ENCODE peak calls at places on chromosomes 6 and 20, in six cellular contexts. H, Q, F, K, U and D are unnamed samples.

GRCh38 chr6:44001318-44001868 is 125.9 kb downstream of the MRPL14 start:
- DNase-seq in H (no peak), K (peak), Q (no peak), F (no peak), U (no peak), D (no peak)

GRCh38 chr6:38549180-38549579 is 90.5 kb downstream of the BTBD9 start:
- DNase-seq in Q (no peak), H (no peak), F (no peak), K (no peak), U (no peak), D (no peak)

GRCh38 chr6:83292900-83293843 is 100.0 kb downstream of the RWDD2A start:
- DNase-seq in Q (no peak), K (no peak), F (no peak), U (no peak), H (no peak), D (no peak)

GRCh38 chr6:291148-291696 is 1.1 kb upstream of the DUSP22 start:
- DNase-seq in Q (no peak), U (peak), H (no peak), K (no peak), F (no peak), D (no peak)

GRCh38 chr20:6806291-6806690 is 38.8 kb downstream of the BMP2 start:
- DNase-seq in Q (no peak), H (no peak), F (no peak), U (no peak), K (no peak), D (no peak)

GRCh38 chr6:168376120-168376519 is 56.5 kb upstream of the DACT2 start:
- DNase-seq in H (no peak), U (no peak), F (no peak), Q (no peak), K (no peak), D (no peak)

GRCh38 chr20:25706793-25707192 is 10.1 kb upstream of the ZNF337 start:
- DNase-seq in Q (peak), H (no peak), K (no peak), F (no peak), U (no peak), D (peak)

GRCh38 chr6:139256087-139256486 is 35.7 kb downstream of the TXLNB start:
- DNase-seq in F (no peak), Q (no peak), U (peak), H (peak), K (no peak), D (no peak)

GRCh38 chr6:119224095-119224701 is 125.4 kb downstream of the MAN1A1 start:
- DNase-seq in Q (no peak), U (no peak), F (peak), K (no peak), H (no peak), D (no peak)

GRCh38 chr6:11710221-11710836 is 68.3 kb downstream of the ADTRP start:
- DNase-seq in U (no peak), K (no peak), H (no peak), Q (peak), F (no peak), D (peak)

GRCh38 chr20:51326241-51326819 is 216.2 kb downstream of the NFATC2 start:
- DNase-seq in H (no peak), U (peak), F (no peak), K (peak), Q (peak), D (peak)

GRCh38 chr20:2295286-2295685 is 515 bp upstream of the TGM3 start:
- DNase-seq in U (no peak), H (no peak), Q (no peak), K (no peak), F (no peak), D (no peak)

GRCh38 chr20:61252601-61253263 is 671 bp downstream of the CDH4 start:
- DNase-seq in U (no peak), H (no peak), Q (no peak), F (no peak), K (no peak), D (no peak)